ENCODE peak calls at places on chromosomes 12 and 14, in eight cellular contexts. P, W, R, N, J, Q, A and L are unnamed samples.

GRCh38 chr14:58426819-58427288 is 477 bp downstream of the TIMM9 start:
- DNase-seq in P (peak), W (peak), R (peak), N (peak), J (peak), Q (no peak), A (peak), L (peak)

GRCh38 chr14:93936926-93937325 is 9.8 kb downstream of the FAM181A start:
- DNase-seq in P (no peak), W (no peak), R (no peak), N (no peak), J (no peak), Q (no peak), A (no peak), L (no peak)

GRCh38 chr12:54988402-54989054 is 4.0 kb upstream of the TESPA1 start:
- DNase-seq in P (peak), W (peak), R (no peak), N (peak), J (peak), Q (no peak), A (no peak), L (no peak)

GRCh38 chr12:131122631-131123030 is 168.9 kb downstream of the ADGRD1 start:
- DNase-seq in P (no peak), W (no peak), R (no peak), N (no peak), J (no peak), Q (no peak), A (no peak), L (peak)

GRCh38 chr14:61694830-61695694 is at the start of gene HIF1A:
- DNase-seq in P (peak), W (peak), R (peak), N (peak), J (peak), Q (peak), A (peak), L (peak)

GRCh38 chr12:90896164-90896563 is 58.8 kb downstream of the CCER1 start:
- DNase-seq in P (no peak), W (no peak), R (no peak), N (no peak), J (no peak), Q (no peak), A (no peak), L (no peak)

GRCh38 chr12:85253823-85254222 is 26.2 kb upstream of the ALX1 start:
- DNase-seq in P (no peak), W (no peak), R (no peak), N (no peak), J (no peak), Q (no peak), A (no peak), L (no peak)

GRCh38 chr14:100428727-100429126 is 105.6 kb downstream of the SLC25A47 start:
- DNase-seq in P (no peak), W (no peak), R (no peak), N (no peak), J (peak), Q (no peak), A (no peak), L (no peak)

GRCh38 chr12:64608901-64609542 is 1.3 kb upstream of the RASSF3 start:
- DNase-seq in P (peak), W (no peak), R (peak), N (peak), J (no peak), Q (peak), A (peak), L (no peak)

GRCh38 chr14:80388980-80389711 is 177.8 kb upstream of the DIO2 start:
- DNase-seq in P (no peak), W (no peak), R (no peak), N (no peak), J (no peak), Q (no peak), A (no peak), L (no peak)

GRCh38 chr14:55715889-55716288 is 135.9 kb downstream of the KTN1 start:
- DNase-seq in P (no peak), W (no peak), R (no peak), N (no peak), J (no peak), Q (no peak), A (no peak), L (no peak)

GRCh38 chr12:22101749-22102243 is 55.8 kb downstream of the CMAS start:
- DNase-seq in P (no peak), W (no peak), R (no peak), N (no peak), J (no peak), Q (no peak), A (no peak), L (no peak)

GRCh38 chr12:64633940-64634337 is 23.6 kb downstream of the RASSF3 start:
- DNase-seq in P (peak), W (peak), R (no peak), N (no peak), J (no peak), Q (peak), A (no peak), L (no peak)

GRCh38 chr12:7162691-7163114 is 26.8 kb upstream of the PEX5 start:
- DNase-seq in P (peak), W (peak), R (no peak), N (peak), J (no peak), Q (no peak), A (peak), L (no peak)

GRCh38 chr12:110330544-110330943 is 49.5 kb downstream of the ATP2A2 start:
- DNase-seq in P (no peak), W (no peak), R (no peak), N (no peak), J (no peak), Q (no peak), A (no peak), L (no peak)

GRCh38 chr12:100303831-100304230 is 36.9 kb downstream of the SCYL2 start:
- DNase-seq in P (no peak), W (no peak), R (no peak), N (no peak), J (no peak), Q (no peak), A (no peak), L (no peak)

GRCh38 chr14:38737657-38738056 is 365.4 kb downstream of the SEC23A start:
- DNase-seq in P (no peak), W (no peak), R (no peak), N (no peak), J (peak), Q (no peak), A (no peak), L (no peak)

GRCh38 chr12:45674583-45674982 is 54.9 kb upstream of the ARID2 start:
- DNase-seq in P (no peak), W (peak), R (no peak), N (no peak), J (no peak), Q (peak), A (no peak), L (no peak)

GRCh38 chr12:62379026-62379722 is 87.5 kb upstream of the MON2 start:
- DNase-seq in P (no peak), W (no peak), R (no peak), N (no peak), J (no peak), Q (no peak), A (no peak), L (no peak)

GRCh38 chr12:110149104-110149660 is 25.0 kb downstream of the IFT81 start:
- DNase-seq in P (no peak), W (no peak), R (no peak), N (no peak), J (peak), Q (no peak), A (no peak), L (no peak)

GRCh38 chr14:34692348-34692747 is 22.0 kb downstream of the CFL2 start:
- DNase-seq in P (no peak), W (no peak), R (no peak), N (no peak), J (no peak), Q (no peak), A (no peak), L (no peak)

GRCh38 chr14:68576031-68576430 is 216.8 kb downstream of the ZFP36L1 start:
- DNase-seq in P (no peak), W (no peak), R (no peak), N (no peak), J (no peak), Q (no peak), A (no peak), L (no peak)

GRCh38 chr12:48788852-48789775 is at the start of gene ADCY6:
- DNase-seq in P (peak), W (peak), R (no peak), N (peak), J (peak), Q (no peak), A (peak), L (peak)

GRCh38 chr12:15601210-15601800 is 187.9 kb downstream of the EPS8 start:
- DNase-seq in P (no peak), W (no peak), R (no peak), N (no peak), J (no peak), Q (no peak), A (no peak), L (no peak)

GRCh38 chr12:114744696-114745095 is 60.7 kb upstream of the TBX3 start:
- DNase-seq in P (no peak), W (no peak), R (no peak), N (no peak), J (no peak), Q (no peak), A (no peak), L (no peak)

GRCh38 chr12:9943244-9943643 is 11.1 kb upstream of the CLEC2A start:
- DNase-seq in P (no peak), W (no peak), R (no peak), N (no peak), J (peak), Q (no peak), A (no peak), L (no peak)

GRCh38 chr14:52458721-52459085 is 93.6 kb downstream of the TXNDC16 start:
- DNase-seq in P (no peak), W (no peak), R (no peak), N (no peak), J (no peak), Q (no peak), A (no peak), L (no peak)

GRCh38 chr12:49470986-49471385 is 67.8 kb upstream of the KCNH3 start:
- DNase-seq in P (no peak), W (no peak), R (no peak), N (no peak), J (no peak), Q (no peak), A (no peak), L (no peak)

GRCh38 chr14:77914073-77914721 is 114.3 kb downstream of the ADCK1 start:
- DNase-seq in P (no peak), W (no peak), R (no peak), N (peak), J (no peak), Q (no peak), A (no peak), L (no peak)

GRCh38 chr12:122203968-122204828 is 689 bp downstream of the B3GNT4 start:
- DNase-seq in P (no peak), W (no peak), R (no peak), N (no peak), J (no peak), Q (no peak), A (peak), L (peak)

GRCh38 chr14:100838493-100839440 is 12.8 kb downstream of the MEG3 start:
- DNase-seq in P (no peak), W (no peak), R (no peak), N (no peak), J (peak), Q (no peak), A (no peak), L (no peak)

GRCh38 chr14:70018713-70019201 is 139.5 kb downstream of the SMOC1 start:
- DNase-seq in P (peak), W (peak), R (no peak), N (no peak), J (no peak), Q (no peak), A (no peak), L (no peak)

DNA sequence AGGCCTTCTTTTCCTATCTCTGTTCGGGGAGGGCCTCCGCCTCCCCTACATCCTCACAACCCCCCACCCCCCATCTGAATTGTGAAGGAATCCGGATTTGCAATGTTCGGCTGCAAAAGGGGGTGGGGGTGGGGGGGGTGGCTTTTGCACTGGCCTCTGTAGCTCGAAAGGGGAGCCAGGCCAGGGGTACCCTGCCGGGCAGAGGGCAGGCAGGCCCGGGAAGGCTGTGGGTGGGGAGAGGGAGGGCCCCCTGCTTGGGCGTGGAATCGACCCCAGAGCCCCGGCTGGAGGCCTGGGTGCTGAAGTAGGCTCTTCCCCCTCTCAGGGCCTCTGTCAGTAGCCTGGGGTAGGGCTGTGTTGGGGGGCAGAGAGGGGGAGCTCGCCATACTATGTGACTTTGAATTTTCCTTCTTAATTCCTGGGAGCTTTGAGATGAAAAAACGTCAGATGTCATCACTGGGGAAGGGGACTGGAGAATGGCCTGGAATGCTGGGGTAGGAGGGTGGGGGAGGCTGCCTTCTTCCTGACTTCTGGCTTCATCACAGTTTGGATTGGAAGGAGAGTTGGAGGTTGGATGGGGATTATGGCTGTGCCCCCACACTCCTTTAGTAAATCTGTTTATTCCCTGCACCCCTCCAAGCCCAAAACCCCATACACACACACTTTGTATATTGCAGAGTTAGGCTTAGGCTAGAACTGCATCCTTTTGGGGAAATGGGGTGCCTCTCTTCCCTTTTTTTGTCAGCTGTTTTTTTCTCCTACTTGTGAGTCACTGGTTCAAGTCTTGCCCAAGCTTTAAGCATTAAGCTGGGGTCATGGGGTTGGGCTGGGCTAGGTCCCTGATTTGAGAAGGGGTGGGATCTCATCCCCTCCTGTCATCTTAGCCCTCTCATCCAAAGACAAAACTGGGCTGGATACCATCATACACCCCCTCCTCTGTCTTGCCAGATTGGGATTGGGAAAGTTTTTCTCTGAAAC is 1.3 kb downstream of the LRP1 start:
- DNase-seq in P (no peak), W (no peak), R (no peak), N (no peak), J (peak), Q (no peak), A (no peak), L (peak)
- TF ChIP-seq POLR2AphosphoS5 in P (no peak), W (no peak), R (no peak), N (no peak), J (no peak), Q (no peak), A (no peak), L (no peak)

DNA sequence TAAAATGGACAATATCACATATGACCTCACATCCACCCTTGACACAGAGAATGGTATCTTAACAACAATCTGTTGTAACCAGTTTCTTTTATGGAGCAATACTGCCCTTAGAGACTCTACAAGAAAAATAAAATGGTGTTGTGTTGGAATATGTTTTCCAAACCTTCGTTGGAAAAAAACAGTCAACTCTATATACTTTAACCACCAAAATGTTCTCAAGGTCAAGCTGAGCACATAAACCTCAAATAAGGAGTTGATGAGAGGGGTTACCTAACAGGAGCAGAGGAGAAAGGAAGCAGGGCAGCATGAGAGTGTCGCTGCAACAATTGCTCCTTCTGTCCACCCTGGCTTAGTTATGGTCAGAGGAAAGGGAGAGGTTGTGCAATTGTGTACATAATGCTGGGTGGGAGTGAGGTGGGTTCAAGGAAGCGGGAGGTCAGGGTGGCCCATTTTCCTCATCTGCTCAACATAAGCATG is 179.2 kb upstream of the BMP4 start:
- DNase-seq in P (no peak), W (no peak), R (no peak), N (no peak), J (no peak), Q (no peak), A (no peak), L (no peak)
- TF ChIP-seq POLR2AphosphoS5 in P (no peak), W (no peak), R (no peak), N (no peak), J (no peak), Q (no peak), A (no peak), L (no peak)

GRCh38 chr12:88471641-88472040 is 108.6 kb downstream of the KITLG start:
- DNase-seq in P (no peak), W (no peak), R (no peak), N (no peak), J (no peak), Q (no peak), A (no peak), L (no peak)
- TF ChIP-seq POLR2AphosphoS5 in P (no peak), W (peak), R (no peak), N (no peak), J (no peak), Q (no peak), A (no peak), L (no peak)

GRCh38 chr14:103528158-103528511 is 861 bp upstream of the TRMT61A start:
- DNase-seq in P (no peak), W (peak), R (no peak), N (no peak), J (no peak), Q (no peak), A (no peak), L (no peak)
- TF ChIP-seq POLR2AphosphoS5 in P (no peak), W (no peak), R (no peak), N (no peak), J (no peak), Q (no peak), A (no peak), L (no peak)

DNA sequence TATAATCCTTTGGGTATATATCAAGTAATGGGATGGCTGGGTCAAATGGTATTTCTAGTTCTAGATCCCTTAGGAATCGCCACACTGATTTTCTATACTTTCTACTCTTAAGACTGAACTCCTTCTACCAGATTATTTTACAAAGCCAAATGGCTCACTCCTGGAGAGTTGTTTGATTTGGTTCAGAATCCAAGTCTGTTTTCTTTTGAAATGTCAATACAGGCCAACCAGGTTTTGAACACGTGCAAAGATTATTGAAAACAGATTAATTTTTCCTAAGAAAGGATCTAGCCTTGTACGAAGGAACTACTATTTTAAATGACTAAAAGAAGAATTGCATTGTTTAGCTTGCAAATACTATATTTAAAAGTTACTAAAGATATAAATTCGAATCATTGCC is 38.6 kb downstream of the GPR65 start:
- DNase-seq in P (no peak), W (no peak), R (no peak), N (no peak), J (no peak), Q (no peak), A (no peak), L (no peak)
- TF ChIP-seq POLR2AphosphoS5 in P (no peak), W (no peak), R (no peak), N (no peak), J (no peak), Q (no peak), A (no peak), L (no peak)